ENCODE peak calls at places on chromosomes 2 and 18, in ten cellular contexts. K is breast epithelium, C is NB4, G is endodermal cell, M is cardiac muscle cell, U is psoas muscle, O is lung, S is body of pancreas, B is gastrocnemius medialis, T is astrocyte of the spinal cord. P is an unnamed sample.

GRCh38 chr2:61471905-61472805 is 1.3 kb upstream of the USP34 start:
- DNase-seq in K (peak), C (peak), G (no peak), M (peak), U (no peak), O (no peak), S (peak), B (peak), T (no peak), P (peak)

GRCh38 chr18:48455555-48456478 is 46.6 kb upstream of the ZBTB7C start:
- DNase-seq in K (peak), C (peak), G (no peak), M (no peak), U (no peak), O (no peak), S (peak), B (peak), T (peak), P (peak)

GRCh38 chr2:170878505-170878904 is 50.5 kb upstream of the GORASP2 start:
- DNase-seq in K (no peak), C (no peak), G (no peak), M (no peak), U (no peak), O (no peak), S (no peak), B (no peak), T (peak), P (no peak)

GRCh38 chr2:30338475-30338874 is 107.1 kb downstream of the LBH start:
- DNase-seq in K (no peak), C (no peak), G (no peak), M (no peak), U (no peak), O (no peak), S (no peak), B (no peak), T (no peak), P (no peak)

GRCh38 chr2:241063587-241063986 is 38.5 kb downstream of the MTERF4 start:
- DNase-seq in K (no peak), C (no peak), G (no peak), M (no peak), U (no peak), O (peak), S (peak), B (no peak), T (no peak), P (no peak)

GRCh38 chr2:130332271-130333073 is 10.2 kb upstream of the IMP4 start:
- DNase-seq in K (peak), C (peak), G (peak), M (peak), U (peak), O (peak), S (peak), B (no peak), T (peak), P (peak)

GRCh38 chr2:226800941-226801784 is 1.5 kb upstream of the IRS1 start:
- DNase-seq in K (peak), C (peak), G (peak), M (peak), U (peak), O (peak), S (peak), B (peak), T (peak), P (peak)

GRCh38 chr2:1553671-1554295 is 140.5 kb downstream of the TPO start:
- DNase-seq in K (peak), C (no peak), G (peak), M (no peak), U (no peak), O (no peak), S (peak), B (no peak), T (peak), P (peak)

GRCh38 chr18:52287151-52287550 is 52.8 kb upstream of the DCC start:
- DNase-seq in K (no peak), C (no peak), G (no peak), M (no peak), U (no peak), O (no peak), S (no peak), B (no peak), T (peak), P (peak)

GRCh38 chr2:65350714-65351113 is 81.7 kb downstream of the SPRED2 start:
- DNase-seq in K (no peak), C (peak), G (peak), M (peak), U (no peak), O (no peak), S (no peak), B (no peak), T (no peak), P (peak)

DNA sequence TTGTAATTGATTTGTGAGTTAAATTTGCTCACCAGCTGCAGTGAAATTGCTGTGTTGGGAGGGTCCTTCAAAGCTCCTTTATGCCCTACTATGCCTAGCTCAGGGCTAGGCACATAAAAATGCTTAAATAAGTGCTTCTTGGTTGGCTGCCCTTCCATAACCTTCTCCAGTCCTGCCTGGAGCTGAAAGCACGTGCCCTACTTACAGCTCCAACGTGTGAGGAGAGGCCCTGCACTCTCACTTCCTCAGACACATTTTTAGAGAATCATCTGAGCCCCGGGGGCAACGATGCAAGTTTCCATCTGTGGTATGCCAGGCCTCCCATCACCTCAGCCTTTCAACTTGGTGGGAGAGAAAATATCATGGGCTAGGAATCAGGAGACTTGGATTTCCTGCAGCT is 202.7 kb downstream of the BCL11A start:
- DNase-seq in K (no peak), C (no peak), G (peak), M (no peak), U (no peak), O (peak), S (no peak), B (no peak), T (no peak), P (no peak)
- H3K4me3 ChIP-seq in K (no peak), C (no peak), G (no peak), M (no peak), U (no peak), O (no peak), S (no peak), B (no peak), T (no peak), P (no peak)

GRCh38 chr18:58761970-58762780 is 90.9 kb downstream of the MALT1 start:
- DNase-seq in K (no peak), C (no peak), G (peak), M (no peak), U (no peak), O (peak), S (no peak), B (no peak), T (no peak), P (no peak)
- TF ChIP-seq CTCF in K (no peak), C (no peak), G (no peak), M (no peak), U (no peak), O (no peak), S (no peak), B (no peak), T (no peak), P (no peak)

GRCh38 chr2:221569342-221570278 is 2.5 kb downstream of the EPHA4 start:
- DNase-seq in K (no peak), C (no peak), G (peak), M (no peak), U (no peak), O (no peak), S (no peak), B (no peak), T (no peak), P (no peak)
- H3K4me3 ChIP-seq in K (peak), C (no peak), G (peak), M (peak), U (peak), O (no peak), S (no peak), B (peak), T (peak), P (peak)

GRCh38 chr2:215611609-215612386 is 175.9 kb upstream of the FN1 start:
- DNase-seq in K (no peak), C (no peak), G (no peak), M (peak), U (no peak), O (no peak), S (peak), B (no peak), T (no peak), P (no peak)
- TF ChIP-seq CTCF in K (no peak), C (no peak), G (no peak), M (no peak), U (no peak), O (no peak), S (no peak), B (no peak), T (no peak), P (no peak)

GRCh38 chr2:42922293-42922692 is 129.9 kb upstream of the HAAO start:
- DNase-seq in K (no peak), C (no peak), G (no peak), M (no peak), U (no peak), O (no peak), S (no peak), B (no peak), T (no peak), P (no peak)

GRCh38 chr2:42923632-42924425 is 131.4 kb upstream of the HAAO start:
- DNase-seq in K (no peak), C (no peak), G (no peak), M (no peak), U (no peak), O (no peak), S (no peak), B (no peak), T (peak), P (peak)

GRCh38 chr2:42921721-42922120 is 129.3 kb upstream of the HAAO start:
- DNase-seq in K (no peak), C (no peak), G (no peak), M (no peak), U (no peak), O (no peak), S (no peak), B (no peak), T (no peak), P (no peak)

GRCh38 chr2:42924436-42924897 is 132.1 kb upstream of the HAAO start:
- DNase-seq in K (no peak), C (no peak), G (no peak), M (no peak), U (peak), O (no peak), S (no peak), B (no peak), T (no peak), P (peak)

DNA sequence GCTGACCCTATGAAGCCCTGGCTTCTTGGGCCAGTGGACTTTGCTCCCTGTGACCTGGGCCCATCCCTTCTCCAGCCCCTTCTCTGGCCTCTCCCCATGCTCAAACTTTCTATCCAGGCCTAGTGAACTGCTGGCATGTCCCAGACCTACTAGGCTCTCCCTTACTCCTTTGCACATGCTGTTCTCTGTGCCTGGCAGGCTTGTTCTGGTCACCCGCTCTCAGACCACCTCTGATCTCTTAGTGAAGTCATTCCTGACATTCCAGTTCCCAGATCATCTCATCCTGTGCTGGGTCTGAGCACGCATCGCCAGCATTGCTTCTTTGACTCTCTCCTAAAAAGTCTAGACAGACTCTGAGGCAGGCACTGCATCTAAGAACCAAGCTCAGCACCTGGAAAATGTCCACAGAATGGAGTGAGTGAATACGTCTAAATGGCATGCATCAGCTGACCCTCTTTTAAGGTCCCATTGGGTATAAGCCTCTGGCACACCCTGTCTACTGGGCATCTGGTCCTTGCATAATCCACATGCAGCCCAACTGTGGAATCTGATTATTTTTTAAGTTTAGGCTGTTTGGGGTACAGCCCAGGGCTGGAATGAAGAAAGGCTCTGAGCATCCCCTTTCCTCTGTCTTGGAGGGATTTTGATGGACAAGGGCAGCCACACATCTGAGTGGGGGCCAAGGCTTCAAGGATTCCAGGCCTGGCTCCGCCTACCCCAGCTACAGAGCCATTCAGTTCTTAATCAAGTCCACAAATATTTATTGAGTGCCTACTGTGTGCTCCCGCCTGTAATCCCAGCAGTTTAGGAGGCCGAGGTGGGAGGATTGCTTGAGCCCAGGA is 130.6 kb upstream of the HAAO start:
- DNase-seq in K (peak), C (peak), G (peak), M (no peak), U (peak), O (no peak), S (no peak), B (peak), T (peak), P (peak)
- H3K4me3 ChIP-seq in K (no peak), C (no peak), G (no peak), M (no peak), U (no peak), O (no peak), S (no peak), B (no peak), T (no peak), P (no peak)

GRCh38 chr2:174691203-174691779 is 73.0 kb downstream of the CHRNA1 start:
- DNase-seq in K (no peak), C (no peak), G (no peak), M (no peak), U (no peak), O (no peak), S (no peak), B (no peak), T (no peak), P (no peak)

GRCh38 chr2:174692256-174692830 is 71.9 kb downstream of the CHRNA1 start:
- DNase-seq in K (no peak), C (no peak), G (no peak), M (no peak), U (no peak), O (no peak), S (no peak), B (no peak), T (no peak), P (peak)

GRCh38 chr2:174686430-174686829 is 77.8 kb downstream of the CHRNA1 start:
- DNase-seq in K (no peak), C (no peak), G (no peak), M (no peak), U (no peak), O (no peak), S (no peak), B (no peak), T (no peak), P (no peak)

GRCh38 chr2:174690026-174690425 is 74.2 kb downstream of the CHRNA1 start:
- DNase-seq in K (no peak), C (no peak), G (no peak), M (no peak), U (no peak), O (no peak), S (no peak), B (no peak), T (no peak), P (no peak)

GRCh38 chr2:174688079-174688478 is 76.2 kb downstream of the CHRNA1 start:
- DNase-seq in K (no peak), C (peak), G (no peak), M (no peak), U (no peak), O (no peak), S (no peak), B (no peak), T (peak), P (peak)
- TF ChIP-seq CTCF in K (no peak), C (no peak), G (peak), M (peak), U (peak), O (peak), S (peak), B (no peak), T (peak), P (peak)

DNA sequence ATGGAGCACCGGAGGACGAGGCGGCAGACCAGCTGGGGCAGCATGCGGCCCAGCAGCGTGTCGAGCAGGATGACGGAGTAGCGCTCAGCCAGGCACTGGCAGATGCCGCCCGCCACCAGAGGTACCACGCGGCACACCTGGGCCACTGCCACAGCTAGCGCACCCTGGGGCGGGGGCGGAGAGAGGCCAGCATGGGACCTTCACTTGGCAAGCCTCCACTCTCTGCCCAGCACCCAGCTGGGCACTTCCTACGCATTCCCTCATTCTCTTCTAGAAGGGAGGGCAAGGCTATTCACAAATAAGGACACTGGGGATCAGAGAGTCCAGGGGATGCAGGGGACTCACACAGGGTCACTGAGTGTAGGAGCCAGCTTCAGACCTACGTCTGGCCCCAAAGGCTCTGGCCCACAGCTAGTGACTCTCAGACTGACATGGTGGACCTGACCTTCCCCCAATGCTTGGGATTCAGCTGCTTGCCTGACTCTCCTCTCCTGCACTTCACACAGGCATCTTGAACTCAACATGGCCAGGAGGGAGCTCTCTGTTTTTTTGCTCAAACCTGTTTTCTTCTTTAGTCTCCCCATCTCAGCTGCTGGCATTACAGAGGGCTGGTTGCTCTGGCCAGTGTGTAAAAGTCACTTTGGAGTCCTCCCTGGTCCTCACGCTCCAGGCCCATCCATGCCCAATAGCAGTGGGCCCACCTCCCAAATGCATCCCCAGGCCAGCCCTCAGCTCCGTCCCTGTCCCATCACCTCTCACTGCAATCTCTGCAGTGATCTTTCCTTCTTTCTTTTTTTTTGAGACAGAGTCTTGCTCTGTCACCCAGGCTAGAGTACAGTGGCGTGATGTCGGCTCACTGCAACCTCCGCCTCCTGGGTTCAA is 4.1 kb downstream of the SFTPB start:
- DNase-seq in K (no peak), C (no peak), G (no peak), M (no peak), U (no peak), O (no peak), S (no peak), B (peak), T (no peak), P (no peak)
- H3K4me3 ChIP-seq in K (no peak), C (no peak), G (no peak), M (no peak), U (no peak), O (peak), S (no peak), B (no peak), T (no peak), P (no peak)

DNA sequence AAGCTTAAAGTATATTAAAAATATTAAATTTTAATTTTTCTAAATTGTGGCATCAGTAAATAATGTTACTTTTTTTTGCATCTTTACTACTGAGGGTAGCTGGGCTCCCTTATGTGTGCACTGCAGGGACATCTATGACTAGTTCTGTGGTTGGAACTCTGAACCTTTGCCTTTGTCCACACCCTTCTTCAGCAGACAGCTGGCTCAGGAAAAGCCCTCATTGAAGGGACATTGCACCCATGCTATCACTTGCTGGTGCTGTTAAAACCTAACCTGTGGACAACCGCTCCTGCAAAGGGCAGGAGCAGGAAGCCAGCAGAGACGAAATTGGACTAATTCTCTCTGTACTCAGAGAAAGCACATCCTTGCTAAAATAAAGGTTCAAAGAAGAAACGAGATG is 30.1 kb downstream of the MOCOS start:
- DNase-seq in K (no peak), C (no peak), G (no peak), M (no peak), U (no peak), O (no peak), S (no peak), B (no peak), T (no peak), P (peak)
- TF ChIP-seq CTCF in K (no peak), C (no peak), G (no peak), M (no peak), U (no peak), O (no peak), S (no peak), B (no peak), T (no peak), P (no peak)

DNA sequence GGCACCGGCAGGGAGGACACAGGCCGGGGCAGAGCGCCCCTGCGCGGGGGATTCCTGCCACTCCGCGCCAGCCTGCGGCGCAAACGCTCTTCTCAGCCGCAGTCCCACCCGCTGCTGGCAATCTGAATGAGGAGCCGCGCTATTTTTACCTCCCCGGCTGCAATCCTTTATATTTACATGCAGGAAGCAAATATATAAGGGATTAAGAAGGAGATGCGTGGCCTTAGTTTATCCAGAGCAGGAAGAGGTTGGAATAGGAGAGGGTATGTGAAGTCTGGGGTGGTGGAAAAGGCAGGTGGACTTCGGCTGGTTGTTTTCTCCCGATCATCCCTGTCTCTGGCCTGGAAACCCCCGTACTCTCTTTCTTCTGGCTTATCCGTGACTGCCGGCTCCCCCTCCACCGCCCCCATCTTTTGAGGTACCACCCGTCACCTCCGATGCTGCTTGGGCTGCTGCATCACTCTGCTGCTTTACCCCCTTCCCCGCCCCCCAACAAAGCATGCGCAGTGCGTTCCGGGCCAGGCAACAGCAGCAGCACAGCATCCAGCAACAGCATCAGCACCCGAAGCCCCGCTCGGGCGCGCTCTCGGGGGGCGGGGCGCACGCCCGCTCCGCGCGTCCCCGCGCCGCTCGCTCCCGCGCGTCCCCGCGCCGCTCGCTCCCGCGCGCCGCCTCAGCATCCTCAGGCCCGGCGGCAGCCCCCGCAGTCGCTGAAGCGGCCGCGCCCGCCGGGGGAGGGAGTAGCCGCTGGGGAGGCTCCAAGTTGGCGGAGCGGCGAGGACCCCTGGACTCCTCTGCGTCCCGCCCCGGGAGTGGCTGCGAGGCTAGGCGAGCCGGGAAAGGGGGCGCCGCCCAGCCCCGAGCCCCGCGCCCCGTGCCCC is at the start of gene ADAM23:
- DNase-seq in K (no peak), C (peak), G (peak), M (peak), U (peak), O (no peak), S (no peak), B (peak), T (peak), P (peak)
- H3K4me3 ChIP-seq in K (peak), C (no peak), G (peak), M (peak), U (peak), O (peak), S (no peak), B (peak), T (peak), P (peak)

GRCh38 chr18:11258014-11258413 is 108.6 kb upstream of the PIEZO2 start:
- DNase-seq in K (no peak), C (no peak), G (no peak), M (no peak), U (no peak), O (no peak), S (no peak), B (no peak), T (no peak), P (no peak)
- TF ChIP-seq CTCF in K (no peak), C (no peak), G (no peak), M (no peak), U (no peak), O (no peak), S (no peak), B (no peak), T (no peak), P (no peak)

P was measured in cardiac fibroblast.